ENCODE peak calls at places on chromosomes 16 and 17, in seven cellular contexts. B is transverse colon, J is PC-9, W is lower lobe of right lung, K is lung, M is colonic mucosa, H is mucosa of descending colon. O is an unnamed sample.
A peak's percentile ranks its signal among the peaks of the same experiment; 100 is the strongest.

GRCh38 chr16:90026135-90026534 is 6.9 kb upstream of the DBNDD1 start:
- DNase-seq in B (no peak), J (no peak), W (no peak), K (no peak), M (no peak), H (no peak), O (no peak)

GRCh38 chr17:68512967-68513474 is 791 bp downstream of the PRKAR1A start:
- DNase-seq in B (peak; percentile 24), J (no peak), W (no peak), K (no peak), M (peak; percentile 43), H (no peak), O (no peak)

GRCh38 chr16:30997000-30997886 is 12.2 kb downstream of the HSD3B7 start:
- DNase-seq in B (peak; percentile 87), J (peak; percentile 84), W (peak; percentile 86), K (peak; percentile 86), M (peak; percentile 91), H (peak; percentile 90), O (no peak)

GRCh38 chr16:23694707-23695373 is 16.2 kb downstream of the PLK1 start:
- DNase-seq in B (no peak), J (no peak), W (no peak), K (no peak), M (no peak), H (no peak), O (no peak)

GRCh38 chr16:68065716-68066305 is 19.4 kb upstream of the NFATC3 start:
- DNase-seq in B (no peak), J (no peak), W (no peak), K (peak; percentile 54), M (no peak), H (no peak), O (no peak)

GRCh38 chr16:27748868-27749546 is 199.1 kb downstream of the KATNIP start:
- DNase-seq in B (peak; percentile 67), J (peak; percentile 88), W (peak; percentile 47), K (no peak), M (peak; percentile 79), H (peak; percentile 72), O (peak; percentile 19)

GRCh38 chr17:27954521-27955495 is 61.6 kb upstream of the LYRM9 start:
- DNase-seq in B (no peak), J (no peak), W (no peak), K (no peak), M (no peak), H (no peak), O (no peak)

GRCh38 chr16:8948831-8949230 is 14.9 kb downstream of the USP7 start:
- DNase-seq in B (no peak), J (no peak), W (no peak), K (no peak), M (no peak), H (no peak), O (no peak)

GRCh38 chr16:76222087-76222486 is 55.1 kb upstream of the CNTNAP4 start:
- DNase-seq in B (no peak), J (no peak), W (no peak), K (no peak), M (no peak), H (no peak), O (peak; percentile 26)

GRCh38 chr17:1229354-1229890 is 40.8 kb upstream of the BHLHA9 start:
- DNase-seq in B (peak; percentile 89), J (peak; percentile 42), W (peak; percentile 90), K (peak; percentile 72), M (peak; percentile 91), H (peak; percentile 90), O (no peak)

GRCh38 chr16:80407265-80407987 is 133.4 kb upstream of the DYNLRB2 start:
- DNase-seq in B (no peak), J (no peak), W (no peak), K (no peak), M (no peak), H (no peak), O (no peak)

GRCh38 chr17:83190601-83191387 is 111.4 kb downstream of the METRNL start:
- DNase-seq in B (no peak), J (no peak), W (peak; percentile 41), K (peak; percentile 26), M (peak; percentile 15), H (no peak), O (no peak)

GRCh38 chr16:17369441-17369951 is 101.3 kb downstream of the XYLT1 start:
- DNase-seq in B (peak; percentile 71), J (no peak), W (peak; percentile 72), K (peak; percentile 42), M (peak; percentile 64), H (peak; percentile 71), O (no peak)

GRCh38 chr17:44398692-44399691 is 9.5 kb upstream of the ITGA2B start:
- DNase-seq in B (no peak), J (no peak), W (no peak), K (no peak), M (no peak), H (no peak), O (no peak)

GRCh38 chr17:73069846-73070245 is 22.6 kb downstream of the SLC39A11 start:
- DNase-seq in B (no peak), J (no peak), W (no peak), K (no peak), M (no peak), H (no peak), O (no peak)

GRCh38 chr17:40529991-40530390 is 28.6 kb upstream of the TNS4 start:
- DNase-seq in B (no peak), J (no peak), W (no peak), K (no peak), M (no peak), H (no peak), O (no peak)

GRCh38 chr16:16150117-16150877 is 73.0 kb downstream of the ABCC6 start:
- DNase-seq in B (peak; percentile 48), J (no peak), W (no peak), K (no peak), M (peak; percentile 24), H (peak; percentile 45), O (no peak)

GRCh38 chr16:2277466-2278271 is 9.7 kb upstream of the RNPS1 start:
- DNase-seq in B (no peak), J (no peak), W (no peak), K (no peak), M (no peak), H (no peak), O (no peak)

GRCh38 chr16:10200823-10201571 is 18.8 kb upstream of the GRIN2A start:
- DNase-seq in B (no peak), J (no peak), W (no peak), K (no peak), M (no peak), H (no peak), O (no peak)

GRCh38 chr16:10205688-10206087 is 23.5 kb upstream of the GRIN2A start:
- DNase-seq in B (no peak), J (no peak), W (no peak), K (no peak), M (no peak), H (no peak), O (no peak)

GRCh38 chr16:10206215-10206614 is 24.0 kb upstream of the GRIN2A start:
- DNase-seq in B (no peak), J (no peak), W (no peak), K (no peak), M (no peak), H (no peak), O (no peak)

GRCh38 chr16:10206865-10207264 is 24.6 kb upstream of the GRIN2A start:
- DNase-seq in B (no peak), J (no peak), W (no peak), K (no peak), M (no peak), H (no peak), O (no peak)

GRCh38 chr16:10202650-10203049 is 20.4 kb upstream of the GRIN2A start:
- DNase-seq in B (no peak), J (no peak), W (no peak), K (no peak), M (no peak), H (no peak), O (no peak)
- TF ChIP-seq CTCF in B (no peak), J (no peak), W (no peak), K (no peak), M (no peak), H (no peak), O (no peak)

DNA sequence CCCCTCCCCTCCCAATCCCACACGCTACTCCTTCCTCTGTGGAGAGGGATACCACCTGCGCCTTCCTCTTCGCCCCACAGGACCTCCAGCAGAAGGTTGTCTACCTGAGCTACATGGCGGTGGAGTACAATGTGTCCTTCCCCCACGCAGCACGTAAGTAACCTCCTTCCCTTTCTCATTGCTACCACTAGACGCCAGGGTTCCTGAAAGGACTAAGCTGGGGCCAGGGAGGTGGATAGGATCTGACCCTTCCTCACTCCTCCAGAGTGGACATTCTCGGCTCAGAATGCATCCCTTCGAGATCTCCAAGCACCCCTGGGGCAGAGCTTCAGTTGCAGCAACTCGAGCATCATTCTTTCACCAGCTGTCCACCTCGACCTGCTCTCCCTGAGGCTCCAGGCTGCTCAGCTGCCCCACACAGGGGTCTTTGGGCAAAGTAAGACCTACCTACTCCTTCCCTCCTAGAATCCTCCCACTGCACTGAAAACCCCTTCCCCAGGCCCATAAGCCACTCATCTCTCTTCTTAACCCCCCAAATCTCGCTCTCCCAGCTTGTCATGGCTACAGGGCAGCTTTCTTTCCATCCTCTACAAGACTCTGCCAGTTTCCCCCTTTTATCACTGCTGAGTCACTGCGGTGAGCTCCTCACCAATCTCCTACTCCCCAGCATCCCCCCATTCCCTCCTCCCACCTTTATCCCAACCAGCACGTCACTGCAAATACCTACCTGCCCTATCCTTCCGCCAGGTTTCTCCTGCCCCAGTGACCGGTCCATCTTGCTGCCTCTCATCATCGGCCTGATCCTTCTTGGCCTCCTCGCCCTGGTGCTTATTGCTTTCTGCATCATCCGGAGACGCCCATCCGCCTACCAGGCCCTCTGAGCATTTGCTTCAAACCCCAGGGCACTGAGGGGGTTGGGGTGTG is 1.5 kb downstream of the CD68 start:
- DNase-seq in B (no peak), J (no peak), W (no peak), K (no peak), M (no peak), H (no peak), O (no peak)
- H3K4me3 ChIP-seq in B (no peak overlapping the region), J (no peak overlapping the region), W (peak overlapping the region; percentile 78), K (peak overlapping the region; percentile 26), M (no peak overlapping the region), H (no peak overlapping the region), O (no peak overlapping the region)

DNA sequence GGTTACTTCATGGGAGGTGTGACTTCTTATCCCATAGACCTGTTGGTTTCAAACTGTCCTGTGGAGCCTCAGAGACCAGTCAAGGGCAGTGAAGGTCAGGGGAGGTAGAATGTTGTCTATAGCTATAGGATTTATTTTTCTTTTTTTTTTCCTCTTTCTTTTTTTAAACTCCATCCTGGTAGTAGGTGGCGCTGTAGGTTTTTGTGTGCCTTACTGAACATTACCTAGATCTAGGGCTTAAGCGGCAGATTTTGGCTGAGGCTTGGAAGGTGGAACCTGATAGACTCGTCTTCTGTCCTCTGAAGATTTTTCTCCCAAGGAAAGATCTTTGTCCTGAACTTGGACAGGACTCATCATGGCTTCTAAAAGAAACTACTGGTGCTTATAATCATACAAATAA is 8.2 kb upstream of the LASP1NB start:
- DNase-seq in B (no peak), J (no peak), W (no peak), K (no peak), M (no peak), H (no peak), O (no peak)
- TF ChIP-seq CTCF in B (no peak), J (no peak), W (no peak), K (no peak), M (no peak), H (no peak), O (peak; percentile 25)

GRCh38 chr16:64865037-64865696 is 256.7 kb downstream of the CDH11 start:
- DNase-seq in B (no peak), J (no peak), W (no peak), K (no peak), M (no peak), H (no peak), O (no peak)
- H3K4me3 ChIP-seq in B (no peak overlapping the region), J (no peak overlapping the region), W (no peak overlapping the region), K (no peak overlapping the region), M (no peak overlapping the region), H (no peak overlapping the region), O (no peak overlapping the region)

O was measured in LNCaP clone FGC.